ENCODE peak calls at places on chromosomes 13 and 19, in seven cellular contexts. One of them, this sample, is unnamed.

GRCh38 chr13:23707674-23708073 is 137.5 kb downstream of the TNFRSF19 start:
- DNase-seq in uterus: no peak
- DNase-seq in effector memory CD4-positive, alpha-beta T cell: no peak
- DNase-seq in Peyer's patch: no peak
- DNase-seq in heart left ventricle: no peak
- DNase-seq in lower lobe of right lung: no peak
- DNase-seq in brain microvascular endothelial cell: peak
- DNase-seq in this sample: no peak

GRCh38 chr13:24192811-24193162 is 32.3 kb downstream of the SPATA13 start:
- DNase-seq in heart left ventricle: no peak
- DNase-seq in lower lobe of right lung: no peak
- DNase-seq in uterus: no peak
- DNase-seq in Peyer's patch: no peak
- DNase-seq in brain microvascular endothelial cell: no peak
- DNase-seq in effector memory CD4-positive, alpha-beta T cell: no peak
- DNase-seq in this sample: no peak

GRCh38 chr19:18562086-18562485 is 4.4 kb downstream of the KXD1 start:
- DNase-seq in effector memory CD4-positive, alpha-beta T cell: no peak
- DNase-seq in Peyer's patch: no peak
- DNase-seq in heart left ventricle: peak
- DNase-seq in uterus: no peak
- DNase-seq in brain microvascular endothelial cell: no peak
- DNase-seq in lower lobe of right lung: no peak
- DNase-seq in this sample: no peak

GRCh38 chr19:3604987-3605343 is 1.7 kb downstream of the TBXA2R start:
- DNase-seq in lower lobe of right lung: no peak
- DNase-seq in heart left ventricle: no peak
- DNase-seq in effector memory CD4-positive, alpha-beta T cell: no peak
- DNase-seq in Peyer's patch: peak
- DNase-seq in brain microvascular endothelial cell: no peak
- DNase-seq in uterus: no peak
- DNase-seq in this sample: no peak

GRCh38 chr13:29758591-29759114 is 91.8 kb downstream of the UBL3 start:
- DNase-seq in uterus: no peak
- DNase-seq in brain microvascular endothelial cell: peak
- DNase-seq in effector memory CD4-positive, alpha-beta T cell: peak
- DNase-seq in heart left ventricle: no peak
- DNase-seq in lower lobe of right lung: peak
- DNase-seq in Peyer's patch: peak
- DNase-seq in this sample: no peak

GRCh38 chr19:45515081-45515624 is 7.9 kb downstream of the VASP start:
- DNase-seq in effector memory CD4-positive, alpha-beta T cell: peak
- DNase-seq in uterus: no peak
- DNase-seq in Peyer's patch: peak
- DNase-seq in heart left ventricle: peak
- DNase-seq in lower lobe of right lung: peak
- DNase-seq in brain microvascular endothelial cell: no peak
- DNase-seq in this sample: no peak

GRCh38 chr19:947707-948533 is 22.1 kb downstream of the ARID3A start:
- DNase-seq in Peyer's patch: peak
- DNase-seq in uterus: peak
- DNase-seq in effector memory CD4-positive, alpha-beta T cell: no peak
- DNase-seq in heart left ventricle: peak
- DNase-seq in brain microvascular endothelial cell: no peak
- DNase-seq in lower lobe of right lung: peak
- DNase-seq in this sample: no peak

GRCh38 chr19:14561832-14562351 is 10.0 kb downstream of the NDUFB7 start:
- DNase-seq in lower lobe of right lung: no peak
- DNase-seq in Peyer's patch: no peak
- DNase-seq in effector memory CD4-positive, alpha-beta T cell: no peak
- DNase-seq in brain microvascular endothelial cell: peak
- DNase-seq in heart left ventricle: peak
- DNase-seq in uterus: no peak
- DNase-seq in this sample: no peak

GRCh38 chr19:47228937-47229673 is 1.9 kb downstream of the BBC3 start:
- DNase-seq in lower lobe of right lung: no peak
- DNase-seq in heart left ventricle: no peak
- DNase-seq in uterus: no peak
- DNase-seq in effector memory CD4-positive, alpha-beta T cell: peak
- DNase-seq in Peyer's patch: peak
- DNase-seq in brain microvascular endothelial cell: peak
- DNase-seq in this sample: no peak

GRCh38 chr13:99407906-99408702 is 93.2 kb upstream of the TM9SF2 start:
- DNase-seq in effector memory CD4-positive, alpha-beta T cell: no peak
- DNase-seq in brain microvascular endothelial cell: no peak
- DNase-seq in heart left ventricle: no peak
- DNase-seq in lower lobe of right lung: no peak
- DNase-seq in uterus: no peak
- DNase-seq in Peyer's patch: no peak
- DNase-seq in this sample: no peak

GRCh38 chr13:113178896-113179167 is 20.4 kb downstream of the PROZ start:
- DNase-seq in heart left ventricle: no peak
- DNase-seq in effector memory CD4-positive, alpha-beta T cell: no peak
- DNase-seq in lower lobe of right lung: no peak
- DNase-seq in uterus: no peak
- DNase-seq in brain microvascular endothelial cell: no peak
- DNase-seq in Peyer's patch: no peak
- DNase-seq in this sample: no peak

GRCh38 chr19:40908981-40909380 is 26.9 kb upstream of the CYP2A7 start:
- DNase-seq in uterus: no peak
- DNase-seq in lower lobe of right lung: no peak
- DNase-seq in Peyer's patch: peak
- DNase-seq in brain microvascular endothelial cell: no peak
- DNase-seq in heart left ventricle: no peak
- DNase-seq in effector memory CD4-positive, alpha-beta T cell: peak
- DNase-seq in this sample: no peak

GRCh38 chr19:38583219-38583984 is 34.4 kb downstream of the MAP4K1 start:
- DNase-seq in uterus: no peak
- DNase-seq in heart left ventricle: no peak
- DNase-seq in lower lobe of right lung: no peak
- DNase-seq in Peyer's patch: peak
- DNase-seq in effector memory CD4-positive, alpha-beta T cell: no peak
- DNase-seq in brain microvascular endothelial cell: no peak
- DNase-seq in this sample: no peak

GRCh38 chr13:39377699-39378098 is 225.3 kb downstream of the LHFPL6 start:
- DNase-seq in uterus: no peak
- DNase-seq in effector memory CD4-positive, alpha-beta T cell: no peak
- DNase-seq in lower lobe of right lung: no peak
- DNase-seq in Peyer's patch: no peak
- DNase-seq in heart left ventricle: no peak
- DNase-seq in brain microvascular endothelial cell: no peak
- DNase-seq in this sample: no peak

GRCh38 chr19:57802269-57802668 is 12.4 kb downstream of the ZNF552 start:
- DNase-seq in lower lobe of right lung: no peak
- DNase-seq in Peyer's patch: no peak
- DNase-seq in uterus: no peak
- DNase-seq in heart left ventricle: no peak
- DNase-seq in effector memory CD4-positive, alpha-beta T cell: no peak
- DNase-seq in brain microvascular endothelial cell: no peak
- DNase-seq in this sample: no peak

GRCh38 chr13:99433543-99434075 is 67.7 kb upstream of the TM9SF2 start:
- DNase-seq in uterus: no peak
- DNase-seq in effector memory CD4-positive, alpha-beta T cell: no peak
- DNase-seq in heart left ventricle: no peak
- DNase-seq in Peyer's patch: no peak
- DNase-seq in brain microvascular endothelial cell: no peak
- DNase-seq in lower lobe of right lung: no peak
- DNase-seq in this sample: no peak

GRCh38 chr19:45508931-45509691 is 1.8 kb downstream of the VASP start:
- DNase-seq in heart left ventricle: peak
- DNase-seq in Peyer's patch: peak
- DNase-seq in brain microvascular endothelial cell: peak
- DNase-seq in lower lobe of right lung: peak
- DNase-seq in effector memory CD4-positive, alpha-beta T cell: no peak
- DNase-seq in uterus: peak
- DNase-seq in this sample: peak

GRCh38 chr19:45186509-45187334 is 8.1 kb downstream of the BLOC1S3 start:
- DNase-seq in uterus: no peak
- DNase-seq in Peyer's patch: no peak
- DNase-seq in brain microvascular endothelial cell: peak
- DNase-seq in effector memory CD4-positive, alpha-beta T cell: no peak
- DNase-seq in lower lobe of right lung: no peak
- DNase-seq in heart left ventricle: no peak
- DNase-seq in this sample: no peak

GRCh38 chr19:29564574-29565005 is 38.8 kb downstream of the VSTM2B start:
- DNase-seq in Peyer's patch: no peak
- DNase-seq in heart left ventricle: no peak
- DNase-seq in uterus: no peak
- DNase-seq in lower lobe of right lung: no peak
- DNase-seq in effector memory CD4-positive, alpha-beta T cell: no peak
- DNase-seq in brain microvascular endothelial cell: no peak
- DNase-seq in this sample: no peak

GRCh38 chr19:16903347-16903746 is 14.5 kb downstream of the F2RL3 start:
- DNase-seq in Peyer's patch: no peak
- DNase-seq in heart left ventricle: no peak
- DNase-seq in uterus: no peak
- DNase-seq in effector memory CD4-positive, alpha-beta T cell: no peak
- DNase-seq in lower lobe of right lung: no peak
- DNase-seq in brain microvascular endothelial cell: no peak
- DNase-seq in this sample: no peak

GRCh38 chr19:33612928-33613327 is 8.8 kb upstream of the CHST8 start:
- DNase-seq in heart left ventricle: no peak
- DNase-seq in uterus: no peak
- DNase-seq in effector memory CD4-positive, alpha-beta T cell: no peak
- DNase-seq in brain microvascular endothelial cell: no peak
- DNase-seq in Peyer's patch: no peak
- DNase-seq in lower lobe of right lung: no peak
- DNase-seq in this sample: no peak

GRCh38 chr13:30616927-30617314 is 799 bp upstream of the USPL1 start:
- DNase-seq in effector memory CD4-positive, alpha-beta T cell: peak
- DNase-seq in uterus: peak
- DNase-seq in lower lobe of right lung: peak
- DNase-seq in brain microvascular endothelial cell: peak
- DNase-seq in Peyer's patch: peak
- DNase-seq in heart left ventricle: peak
- DNase-seq in this sample: no peak

GRCh38 chr13:43529796-43530195 is 257.0 kb downstream of the ENOX1 start:
- DNase-seq in Peyer's patch: no peak
- DNase-seq in heart left ventricle: no peak
- DNase-seq in brain microvascular endothelial cell: no peak
- DNase-seq in effector memory CD4-positive, alpha-beta T cell: no peak
- DNase-seq in uterus: no peak
- DNase-seq in lower lobe of right lung: no peak
- DNase-seq in this sample: no peak

GRCh38 chr13:43528992-43529391 is 257.8 kb downstream of the ENOX1 start:
- DNase-seq in heart left ventricle: no peak
- DNase-seq in uterus: no peak
- DNase-seq in effector memory CD4-positive, alpha-beta T cell: no peak
- DNase-seq in brain microvascular endothelial cell: no peak
- DNase-seq in Peyer's patch: no peak
- DNase-seq in lower lobe of right lung: no peak
- DNase-seq in this sample: no peak
- H3K4me3 ChIP-seq in heart left ventricle: no peak
- H3K4me3 ChIP-seq in uterus: no peak
- H3K4me3 ChIP-seq in effector memory CD4-positive, alpha-beta T cell: no peak
- H3K4me3 ChIP-seq in brain microvascular endothelial cell: no peak
- H3K4me3 ChIP-seq in Peyer's patch: no peak
- H3K4me3 ChIP-seq in lower lobe of right lung: no peak
- H3K4me3 ChIP-seq in this sample: no peak

DNA sequence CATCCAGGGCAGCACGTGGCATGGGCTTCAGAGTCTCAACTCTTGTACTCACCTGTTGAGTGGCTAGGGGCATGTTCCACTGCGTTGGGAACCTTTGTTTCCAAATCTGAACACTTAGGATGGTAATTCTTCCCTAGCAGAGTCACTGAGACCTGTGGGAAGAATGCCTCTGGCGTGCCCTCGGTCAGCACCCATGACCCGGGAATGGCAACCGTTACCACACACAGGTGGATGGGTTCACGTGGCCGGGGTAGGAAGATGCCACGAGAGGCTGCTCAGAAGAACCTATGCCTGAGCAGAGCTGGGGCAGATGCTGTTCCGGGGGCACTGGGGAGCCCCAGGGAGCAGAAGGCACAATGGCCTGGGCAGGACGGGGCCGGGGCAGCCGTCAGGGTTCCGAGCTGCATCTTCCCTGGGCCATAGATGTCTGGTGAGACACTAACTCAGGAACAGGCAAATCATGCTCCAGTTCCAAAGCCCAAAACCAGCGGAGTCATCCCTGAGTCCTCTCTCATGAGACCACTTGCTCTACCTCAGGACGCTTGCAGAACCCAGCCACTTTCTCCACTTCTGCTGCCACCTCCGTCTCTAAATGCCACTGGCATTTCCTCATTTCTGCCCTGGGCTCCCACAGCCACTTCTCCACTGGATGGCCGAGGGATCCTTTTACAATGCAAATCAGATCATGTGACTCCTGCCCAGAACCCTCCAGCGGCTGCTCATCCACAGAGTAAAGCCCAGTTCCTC is 36.6 kb downstream of the FAM124A start:
- DNase-seq in brain microvascular endothelial cell: peak
- DNase-seq in heart left ventricle: no peak
- DNase-seq in effector memory CD4-positive, alpha-beta T cell: no peak
- DNase-seq in lower lobe of right lung: no peak
- DNase-seq in Peyer's patch: no peak
- DNase-seq in uterus: no peak
- DNase-seq in this sample: no peak
- H3K27ac ChIP-seq in brain microvascular endothelial cell: no peak
- H3K27ac ChIP-seq in heart left ventricle: peak
- H3K27ac ChIP-seq in effector memory CD4-positive, alpha-beta T cell: no peak
- H3K27ac ChIP-seq in lower lobe of right lung: no peak
- H3K27ac ChIP-seq in Peyer's patch: no peak
- H3K27ac ChIP-seq in uterus: no peak
- H3K27ac ChIP-seq in this sample: no peak

GRCh38 chr19:43984687-43985000 is 656 bp downstream of the ZNF155 start:
- DNase-seq in heart left ventricle: peak
- DNase-seq in lower lobe of right lung: peak
- DNase-seq in effector memory CD4-positive, alpha-beta T cell: no peak
- DNase-seq in Peyer's patch: no peak
- DNase-seq in brain microvascular endothelial cell: no peak
- DNase-seq in uterus: no peak
- DNase-seq in this sample: peak

GRCh38 chr19:43983544-43983911 is 460 bp upstream of the ZNF155 start:
- DNase-seq in lower lobe of right lung: no peak
- DNase-seq in heart left ventricle: no peak
- DNase-seq in Peyer's patch: no peak
- DNase-seq in uterus: no peak
- DNase-seq in brain microvascular endothelial cell: no peak
- DNase-seq in effector memory CD4-positive, alpha-beta T cell: no peak
- DNase-seq in this sample: no peak

GRCh38 chr19:43983912-43984686 is at the start of gene ZNF155:
- DNase-seq in effector memory CD4-positive, alpha-beta T cell: peak
- DNase-seq in lower lobe of right lung: peak
- DNase-seq in heart left ventricle: peak
- DNase-seq in uterus: peak
- DNase-seq in brain microvascular endothelial cell: peak
- DNase-seq in Peyer's patch: peak
- DNase-seq in this sample: peak
- H3K4me3 ChIP-seq in effector memory CD4-positive, alpha-beta T cell: peak
- H3K4me3 ChIP-seq in lower lobe of right lung: peak
- H3K4me3 ChIP-seq in heart left ventricle: peak
- H3K4me3 ChIP-seq in uterus: peak
- H3K4me3 ChIP-seq in brain microvascular endothelial cell: peak
- H3K4me3 ChIP-seq in Peyer's patch: peak
- H3K4me3 ChIP-seq in this sample: peak

DNA sequence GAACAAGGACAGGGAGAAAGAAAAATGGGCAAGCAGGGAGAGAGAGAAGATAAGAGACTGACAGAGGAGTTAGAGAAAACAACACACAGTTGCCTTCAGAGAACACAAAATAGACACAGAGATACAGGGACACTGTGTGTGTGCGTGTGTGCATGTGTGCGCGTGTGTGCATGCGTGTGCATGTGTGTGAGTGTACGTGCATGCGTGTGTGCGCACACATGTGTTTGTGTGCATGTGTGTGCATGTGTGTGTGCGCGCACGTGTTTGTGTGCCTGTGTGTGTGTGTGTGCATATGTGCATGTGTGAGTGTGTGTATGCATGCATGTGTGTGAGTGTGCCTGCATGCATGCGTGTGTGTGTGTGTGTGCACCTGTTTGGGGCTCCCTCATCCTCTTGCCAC is 5.9 kb upstream of the PLAUR start:
- DNase-seq in brain microvascular endothelial cell: no peak
- DNase-seq in uterus: no peak
- DNase-seq in lower lobe of right lung: no peak
- DNase-seq in heart left ventricle: no peak
- DNase-seq in Peyer's patch: no peak
- DNase-seq in effector memory CD4-positive, alpha-beta T cell: no peak
- DNase-seq in this sample: no peak
- H3K27ac ChIP-seq in brain microvascular endothelial cell: no peak
- H3K27ac ChIP-seq in uterus: no peak
- H3K27ac ChIP-seq in lower lobe of right lung: no peak
- H3K27ac ChIP-seq in heart left ventricle: no peak
- H3K27ac ChIP-seq in Peyer's patch: peak
- H3K27ac ChIP-seq in effector memory CD4-positive, alpha-beta T cell: no peak
- H3K27ac ChIP-seq in this sample: no peak

This sample was measured in SJSA1.